ENCODE peak calls at places on chromosomes 2 and 18, in seven cellular contexts. W is neuronal stem cell, X is mesendoderm, R is IMR-90, E is H9, D is mesenchymal stem cell, P is H1. U is an unnamed sample.

GRCh38 chr2:134371041-134371440 is 117.2 kb downstream of the MGAT5 start:
- DNase-seq in R (no peak), E (no peak), P (no peak), X (no peak), W (no peak), D (no peak), U (no peak)

GRCh38 chr2:124325667-124326425 is 300.8 kb downstream of the CNTNAP5 start:
- DNase-seq in D (no peak), X (peak), R (no peak), P (no peak), E (no peak), W (no peak), U (no peak)

GRCh38 chr18:57532987-57533386 is 53.5 kb downstream of the FECH start:
- DNase-seq in P (no peak), X (no peak), R (no peak), D (no peak), W (no peak), E (no peak), U (no peak)

GRCh38 chr18:38909972-38910371 is 1344.4 kb upstream of the CELF4 start:
- DNase-seq in E (no peak), D (no peak), W (no peak), R (no peak), X (no peak), P (no peak), U (no peak)

GRCh38 chr2:19541884-19542283 is 183.5 kb upstream of the OSR1 start:
- DNase-seq in W (no peak), X (peak), D (no peak), R (no peak), P (no peak), E (peak), U (peak)

GRCh38 chr2:165870346-165870745 is 76.3 kb upstream of the GALNT3 start:
- DNase-seq in W (no peak), X (no peak), R (no peak), E (no peak), P (no peak), D (no peak), U (no peak)

GRCh38 chr2:190765386-190766173 is 115.0 kb upstream of the GLS start:
- DNase-seq in D (peak), W (no peak), R (peak), E (no peak), P (no peak), X (no peak), U (no peak)

GRCh38 chr18:31436825-31437224 is 10.7 kb upstream of the DSG3 start:
- DNase-seq in W (no peak), P (no peak), E (no peak), D (no peak), X (peak), R (no peak), U (no peak)

GRCh38 chr2:86293612-86294011 is 43.8 kb downstream of the REEP1 start:
- DNase-seq in X (no peak), E (no peak), P (no peak), R (no peak), D (no peak), W (no peak), U (no peak)

GRCh38 chr2:159684796-159685195 is 27.5 kb upstream of the MARCHF7 start:
- DNase-seq in P (no peak), W (no peak), X (peak), E (no peak), D (peak), R (peak), U (peak)

GRCh38 chr2:84022810-84023431 is 436.2 kb downstream of the SUCLG1 start:
- DNase-seq in E (peak), P (no peak), W (peak), R (peak), X (peak), D (peak), U (peak)

GRCh38 chr18:37836571-37836970 is 271.0 kb upstream of the CELF4 start:
- DNase-seq in W (no peak), E (no peak), D (no peak), X (no peak), P (no peak), R (no peak), U (no peak)

GRCh38 chr18:61025596-61025995 is 307.6 kb upstream of the CDH20 start:
- DNase-seq in E (no peak), P (no peak), R (no peak), D (no peak), W (no peak), X (no peak), U (no peak)

GRCh38 chr2:121884515-121884915 is 129.1 kb downstream of the TSN start:
- DNase-seq in D (no peak), X (peak), E (no peak), P (no peak), R (peak), W (no peak), U (no peak)

GRCh38 chr2:148674063-148675020 is 29.8 kb downstream of the EPC2 start:
- DNase-seq in X (peak), R (peak), E (peak), W (peak), D (peak), P (peak), U (peak)

GRCh38 chr2:17800219-17800618 is 16.0 kb upstream of the MSGN1 start:
- DNase-seq in W (no peak), E (no peak), R (peak), P (no peak), D (peak), X (no peak), U (no peak)

GRCh38 chr2:103435010-103435409 is 673.2 kb downstream of the TMEM182 start:
- DNase-seq in P (no peak), D (no peak), X (peak), R (no peak), W (no peak), E (no peak), U (peak)

GRCh38 chr2:113041871-113042270 is 10.8 kb downstream of the IL36B start:
- DNase-seq in P (no peak), D (no peak), E (no peak), R (no peak), W (no peak), X (peak), U (peak)

GRCh38 chr2:27212626-27213471 is 781 bp upstream of the SLC5A6 start:
- DNase-seq in D (peak), X (no peak), E (no peak), P (no peak), R (peak), W (no peak), U (peak)

GRCh38 chr2:121075641-121076500 is 209.1 kb downstream of the TFCP2L1 start:
- DNase-seq in P (peak), R (no peak), D (no peak), E (peak), X (peak), W (no peak), U (no peak)

GRCh38 chr18:78861706-78862105 is 117.9 kb upstream of the SALL3 start:
- DNase-seq in E (no peak), X (no peak), P (no peak), W (no peak), R (no peak), D (no peak), U (no peak)

GRCh38 chr18:21444465-21445023 is 156.0 kb downstream of the ESCO1 start:
- DNase-seq in E (peak), R (peak), P (no peak), D (peak), W (peak), X (peak), U (peak)

GRCh38 chr2:69310267-69310666 is 76.8 kb downstream of the GFPT1 start:
- DNase-seq in R (no peak), D (no peak), X (no peak), E (no peak), P (no peak), W (no peak), U (no peak)

GRCh38 chr2:82333697-82334096 is 2029.1 kb upstream of the LRRTM1 start:
- DNase-seq in E (no peak), P (no peak), W (no peak), D (no peak), R (no peak), X (no peak), U (no peak)

GRCh38 chr2:1784087-1784486 is 39.8 kb upstream of the PXDN start:
- DNase-seq in E (no peak), R (peak), W (no peak), P (no peak), X (no peak), D (no peak), U (peak)

GRCh38 chr2:41870948-41871522 is 176.8 kb upstream of the PKDCC start:
- DNase-seq in E (peak), R (no peak), X (peak), W (no peak), P (peak), D (peak), U (no peak)

GRCh38 chr2:46167406-46167805 is 129.8 kb upstream of the EPAS1 start:
- DNase-seq in X (no peak), R (no peak), E (no peak), P (no peak), W (no peak), D (no peak), U (peak)

GRCh38 chr2:68837861-68838341 is 33.3 kb downstream of the BMP10 start:
- DNase-seq in P (no peak), R (peak), W (no peak), E (no peak), D (no peak), X (no peak), U (no peak)

GRCh38 chr2:198414976-198415375 is 610.6 kb downstream of the PLCL1 start:
- DNase-seq in X (no peak), E (no peak), R (no peak), W (no peak), D (no peak), P (no peak), U (no peak)
- H3K18ac ChIP-seq in X (no peak), E (no peak), R (no peak), W (no peak), D (no peak), P (no peak), U (no peak)

DNA sequence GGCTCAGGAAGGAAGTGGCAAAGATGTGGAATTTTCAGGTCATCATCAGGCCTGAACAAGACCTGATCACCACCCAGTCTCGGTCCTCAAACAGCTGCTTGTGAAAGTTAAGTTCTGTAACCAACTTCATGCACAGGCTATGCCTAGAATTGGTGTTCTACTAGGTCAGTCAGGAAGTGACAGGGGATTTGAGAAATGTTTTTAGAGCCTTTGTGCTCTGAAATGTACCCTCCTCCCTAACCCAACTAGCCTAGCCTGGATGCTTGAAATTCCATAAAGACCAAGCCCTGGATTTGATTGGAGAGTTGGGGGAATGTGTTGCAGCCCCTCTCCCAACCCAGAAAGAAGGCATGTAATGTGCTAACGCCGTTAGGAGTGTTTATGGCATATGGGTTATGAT is 63.3 kb downstream of the TGOLN2 start:
- DNase-seq in R (peak), W (no peak), P (no peak), E (no peak), D (no peak), X (peak), U (no peak)
- H3K9ac ChIP-seq in R (no peak), W (no peak), P (no peak), E (no peak), D (no peak), X (no peak), U (no peak)

GRCh38 chr2:119449526-119449925 is 17.9 kb downstream of the TMEM37 start:
- DNase-seq in X (no peak), W (no peak), P (no peak), R (no peak), E (no peak), D (no peak), U (no peak)
- H2AK5ac ChIP-seq in X (no peak), W (no peak), P (no peak), R (no peak), E (no peak), D (no peak), U (no peak)

GRCh38 chr2:105961599-105962146 is 217.0 kb downstream of the NCK2 start:
- DNase-seq in R (no peak), X (peak), D (no peak), P (peak), W (no peak), E (peak), U (no peak)
- H3K18ac ChIP-seq in R (no peak), X (peak), D (no peak), P (no peak), W (no peak), E (peak), U (no peak)

DNA sequence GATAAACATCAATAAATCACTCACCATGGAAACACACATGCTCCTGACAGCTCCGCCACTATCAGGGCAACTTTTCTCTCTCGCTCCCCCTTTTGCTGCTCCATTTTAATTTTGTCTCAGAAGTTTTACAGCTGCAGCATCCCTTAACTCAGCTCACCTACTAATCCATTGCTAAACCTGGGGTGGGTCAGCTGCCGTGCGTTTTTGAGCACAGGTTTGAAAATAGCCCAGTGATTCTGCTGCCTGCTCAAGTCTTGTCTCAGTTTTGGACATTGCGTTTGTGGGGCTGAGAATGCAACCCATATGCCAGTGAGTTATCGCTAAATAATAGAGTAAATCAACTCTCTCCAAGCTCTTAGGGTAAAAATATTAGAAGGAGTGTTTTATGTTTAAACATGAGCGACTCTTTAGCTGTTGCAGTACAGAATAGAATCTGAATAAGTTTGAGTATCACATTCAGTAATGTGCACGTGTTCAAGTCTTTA is 2.1 kb downstream of the TSHZ1 start:
- DNase-seq in R (no peak), E (no peak), P (no peak), D (no peak), W (no peak), X (peak), U (no peak)
- H3K9ac ChIP-seq in R (peak), E (no peak), P (no peak), D (peak), W (no peak), X (no peak), U (no peak)